ENCODE peak calls at places on chromosomes 12 and 14, in ten cellular contexts. One of them, this sample, is unnamed.

GRCh38 chr12:2035421-2036080 is 17.2 kb upstream of the CACNA1C start:
- DNase-seq in iPS-NIHi11: no peak
- DNase-seq in GM23248: no peak
- DNase-seq in H4: no peak
- DNase-seq in Daoy: no peak
- DNase-seq in CD8-positive, alpha-beta T cell: no peak
- DNase-seq in WTC11: no peak
- DNase-seq in COR-L47: no peak
- DNase-seq in T-helper 9 cell: no peak
- DNase-seq in activated CD4-positive, alpha-beta T cell treated with anti-CD3 and anti-CD28 coated beads, Interleukin-2, amount 10 ng/mL, durations not matched to agents 7 days and 5 days: no peak
- DNase-seq in this sample: no peak

GRCh38 chr12:109604902-109605536 is 31.4 kb downstream of the MVK start:
- DNase-seq in iPS-NIHi11: no peak
- DNase-seq in GM23248: no peak
- DNase-seq in H4: no peak
- DNase-seq in Daoy: no peak
- DNase-seq in CD8-positive, alpha-beta T cell: no peak
- DNase-seq in WTC11: no peak
- DNase-seq in COR-L47: peak; percentile 27
- DNase-seq in T-helper 9 cell: no peak
- DNase-seq in activated CD4-positive, alpha-beta T cell treated with anti-CD3 and anti-CD28 coated beads, Interleukin-2, amount 10 ng/mL, durations not matched to agents 7 days and 5 days: no peak
- DNase-seq in this sample: no peak

GRCh38 chr14:88798161-88798560 is 5.4 kb upstream of the EML5 start:
- DNase-seq in iPS-NIHi11: peak; percentile 10
- DNase-seq in GM23248: no peak
- DNase-seq in H4: no peak
- DNase-seq in Daoy: no peak
- DNase-seq in CD8-positive, alpha-beta T cell: no peak
- DNase-seq in WTC11: no peak
- DNase-seq in COR-L47: peak; percentile 50
- DNase-seq in T-helper 9 cell: no peak
- DNase-seq in activated CD4-positive, alpha-beta T cell treated with anti-CD3 and anti-CD28 coated beads, Interleukin-2, amount 10 ng/mL, durations not matched to agents 7 days and 5 days: no peak
- DNase-seq in this sample: peak; percentile 50

GRCh38 chr12:108313236-108313608 is 25.9 kb downstream of the CMKLR1 start:
- DNase-seq in iPS-NIHi11: no peak
- DNase-seq in GM23248: peak; percentile 10
- DNase-seq in H4: no peak
- DNase-seq in Daoy: no peak
- DNase-seq in CD8-positive, alpha-beta T cell: no peak
- DNase-seq in WTC11: no peak
- DNase-seq in COR-L47: no peak
- DNase-seq in T-helper 9 cell: no peak
- DNase-seq in activated CD4-positive, alpha-beta T cell treated with anti-CD3 and anti-CD28 coated beads, Interleukin-2, amount 10 ng/mL, durations not matched to agents 7 days and 5 days: no peak
- DNase-seq in this sample: peak; percentile 29

GRCh38 chr12:121227294-121227693 is 17.4 kb downstream of the P2RX4 start:
- DNase-seq in iPS-NIHi11: no peak
- DNase-seq in GM23248: no peak
- DNase-seq in H4: no peak
- DNase-seq in Daoy: no peak
- DNase-seq in CD8-positive, alpha-beta T cell: no peak
- DNase-seq in WTC11: no peak
- DNase-seq in COR-L47: no peak
- DNase-seq in T-helper 9 cell: no peak
- DNase-seq in activated CD4-positive, alpha-beta T cell treated with anti-CD3 and anti-CD28 coated beads, Interleukin-2, amount 10 ng/mL, durations not matched to agents 7 days and 5 days: no peak
- DNase-seq in this sample: no peak

GRCh38 chr14:100654814-100655795 is 67.9 kb upstream of the BEGAIN start:
- DNase-seq in iPS-NIHi11: peak; percentile 93
- DNase-seq in GM23248: peak; percentile 51
- DNase-seq in H4: no peak
- DNase-seq in Daoy: peak; percentile 71
- DNase-seq in CD8-positive, alpha-beta T cell: peak; percentile 41
- DNase-seq in WTC11: peak; percentile 76
- DNase-seq in COR-L47: peak; percentile 58
- DNase-seq in T-helper 9 cell: peak; percentile 38
- DNase-seq in activated CD4-positive, alpha-beta T cell treated with anti-CD3 and anti-CD28 coated beads, Interleukin-2, amount 10 ng/mL, durations not matched to agents 7 days and 5 days: peak; percentile 51
- DNase-seq in this sample: no peak

GRCh38 chr12:77151030-77151429 is 85.7 kb upstream of the E2F7 start:
- DNase-seq in iPS-NIHi11: no peak
- DNase-seq in GM23248: no peak
- DNase-seq in H4: no peak
- DNase-seq in Daoy: peak; percentile 9
- DNase-seq in CD8-positive, alpha-beta T cell: no peak
- DNase-seq in WTC11: no peak
- DNase-seq in COR-L47: no peak
- DNase-seq in T-helper 9 cell: no peak
- DNase-seq in activated CD4-positive, alpha-beta T cell treated with anti-CD3 and anti-CD28 coated beads, Interleukin-2, amount 10 ng/mL, durations not matched to agents 7 days and 5 days: no peak
- DNase-seq in this sample: no peak

GRCh38 chr12:65959452-65959851 is 135.2 kb downstream of the HMGA2 start:
- DNase-seq in iPS-NIHi11: no peak
- DNase-seq in GM23248: no peak
- DNase-seq in H4: no peak
- DNase-seq in Daoy: no peak
- DNase-seq in CD8-positive, alpha-beta T cell: no peak
- DNase-seq in WTC11: no peak
- DNase-seq in COR-L47: no peak
- DNase-seq in T-helper 9 cell: no peak
- DNase-seq in activated CD4-positive, alpha-beta T cell treated with anti-CD3 and anti-CD28 coated beads, Interleukin-2, amount 10 ng/mL, durations not matched to agents 7 days and 5 days: no peak
- DNase-seq in this sample: no peak

GRCh38 chr14:101108579-101109346 is 205.2 kb upstream of the RTL1 start:
- DNase-seq in iPS-NIHi11: no peak
- DNase-seq in GM23248: no peak
- DNase-seq in H4: no peak
- DNase-seq in Daoy: no peak
- DNase-seq in CD8-positive, alpha-beta T cell: peak; percentile 4
- DNase-seq in WTC11: no peak
- DNase-seq in COR-L47: no peak
- DNase-seq in T-helper 9 cell: no peak
- DNase-seq in activated CD4-positive, alpha-beta T cell treated with anti-CD3 and anti-CD28 coated beads, Interleukin-2, amount 10 ng/mL, durations not matched to agents 7 days and 5 days: no peak
- DNase-seq in this sample: no peak

GRCh38 chr12:48972213-48973021 is 882 bp upstream of the WNT10B start:
- DNase-seq in iPS-NIHi11: no peak
- DNase-seq in GM23248: peak; percentile 71
- DNase-seq in H4: no peak
- DNase-seq in Daoy: peak; percentile 73
- DNase-seq in CD8-positive, alpha-beta T cell: peak; percentile 20
- DNase-seq in WTC11: no peak
- DNase-seq in COR-L47: no peak
- DNase-seq in T-helper 9 cell: no peak
- DNase-seq in activated CD4-positive, alpha-beta T cell treated with anti-CD3 and anti-CD28 coated beads, Interleukin-2, amount 10 ng/mL, durations not matched to agents 7 days and 5 days: no peak
- DNase-seq in this sample: no peak

GRCh38 chr12:1505576-1505975 is 88.8 kb downstream of the FBXL14 start:
- DNase-seq in iPS-NIHi11: no peak
- DNase-seq in GM23248: no peak
- DNase-seq in H4: no peak
- DNase-seq in Daoy: no peak
- DNase-seq in CD8-positive, alpha-beta T cell: no peak
- DNase-seq in WTC11: no peak
- DNase-seq in COR-L47: no peak
- DNase-seq in T-helper 9 cell: no peak
- DNase-seq in activated CD4-positive, alpha-beta T cell treated with anti-CD3 and anti-CD28 coated beads, Interleukin-2, amount 10 ng/mL, durations not matched to agents 7 days and 5 days: no peak
- DNase-seq in this sample: no peak

GRCh38 chr14:96573473-96574100 is 71.4 kb downstream of the PAPOLA start:
- DNase-seq in iPS-NIHi11: peak; percentile 42
- DNase-seq in GM23248: no peak
- DNase-seq in H4: no peak
- DNase-seq in Daoy: no peak
- DNase-seq in CD8-positive, alpha-beta T cell: no peak
- DNase-seq in WTC11: no peak
- DNase-seq in COR-L47: no peak
- DNase-seq in T-helper 9 cell: no peak
- DNase-seq in activated CD4-positive, alpha-beta T cell treated with anti-CD3 and anti-CD28 coated beads, Interleukin-2, amount 10 ng/mL, durations not matched to agents 7 days and 5 days: no peak
- DNase-seq in this sample: no peak

GRCh38 chr12:24561882-24562760 is 386.8 kb downstream of the BCAT1 start:
- DNase-seq in iPS-NIHi11: peak; percentile 84
- DNase-seq in GM23248: peak; percentile 50
- DNase-seq in H4: peak; percentile 52
- DNase-seq in Daoy: peak; percentile 61
- DNase-seq in CD8-positive, alpha-beta T cell: no peak
- DNase-seq in WTC11: peak; percentile 80
- DNase-seq in COR-L47: no peak
- DNase-seq in T-helper 9 cell: no peak
- DNase-seq in activated CD4-positive, alpha-beta T cell treated with anti-CD3 and anti-CD28 coated beads, Interleukin-2, amount 10 ng/mL, durations not matched to agents 7 days and 5 days: no peak
- DNase-seq in this sample: peak; percentile 38

GRCh38 chr14:72780771-72781170 is 113.1 kb downstream of the DPF3 start:
- DNase-seq in iPS-NIHi11: no peak
- DNase-seq in GM23248: peak; percentile 85
- DNase-seq in H4: no peak
- DNase-seq in Daoy: no peak
- DNase-seq in CD8-positive, alpha-beta T cell: no peak
- DNase-seq in WTC11: no peak
- DNase-seq in COR-L47: no peak
- DNase-seq in T-helper 9 cell: no peak
- DNase-seq in activated CD4-positive, alpha-beta T cell treated with anti-CD3 and anti-CD28 coated beads, Interleukin-2, amount 10 ng/mL, durations not matched to agents 7 days and 5 days: no peak
- DNase-seq in this sample: no peak

GRCh38 chr12:3119745-3120660 is 42.8 kb downstream of the TSPAN9 start:
- DNase-seq in iPS-NIHi11: peak; percentile 62
- DNase-seq in GM23248: peak; percentile 79
- DNase-seq in H4: no peak
- DNase-seq in Daoy: peak; percentile 75
- DNase-seq in CD8-positive, alpha-beta T cell: no peak
- DNase-seq in WTC11: no peak
- DNase-seq in COR-L47: no peak
- DNase-seq in T-helper 9 cell: no peak
- DNase-seq in activated CD4-positive, alpha-beta T cell treated with anti-CD3 and anti-CD28 coated beads, Interleukin-2, amount 10 ng/mL, durations not matched to agents 7 days and 5 days: no peak
- DNase-seq in this sample: no peak

GRCh38 chr14:55588259-55588699 is 8.3 kb downstream of the KTN1 start:
- DNase-seq in iPS-NIHi11: no peak
- DNase-seq in GM23248: peak; percentile 79
- DNase-seq in H4: no peak
- DNase-seq in Daoy: peak; percentile 27
- DNase-seq in CD8-positive, alpha-beta T cell: no peak
- DNase-seq in WTC11: no peak
- DNase-seq in COR-L47: no peak
- DNase-seq in T-helper 9 cell: no peak
- DNase-seq in activated CD4-positive, alpha-beta T cell treated with anti-CD3 and anti-CD28 coated beads, Interleukin-2, amount 10 ng/mL, durations not matched to agents 7 days and 5 days: no peak
- DNase-seq in this sample: no peak

GRCh38 chr14:63478024-63478423 is 65.2 kb downstream of the PPP2R5E start:
- DNase-seq in iPS-NIHi11: no peak
- DNase-seq in GM23248: no peak
- DNase-seq in H4: no peak
- DNase-seq in Daoy: no peak
- DNase-seq in CD8-positive, alpha-beta T cell: peak; percentile 19
- DNase-seq in WTC11: no peak
- DNase-seq in COR-L47: no peak
- DNase-seq in T-helper 9 cell: no peak
- DNase-seq in activated CD4-positive, alpha-beta T cell treated with anti-CD3 and anti-CD28 coated beads, Interleukin-2, amount 10 ng/mL, durations not matched to agents 7 days and 5 days: peak; percentile 58
- DNase-seq in this sample: peak; percentile 20

GRCh38 chr14:95504135-95505029 is 12.1 kb downstream of the SYNE3 start:
- DNase-seq in iPS-NIHi11: no peak
- DNase-seq in GM23248: peak; percentile 87
- DNase-seq in H4: no peak
- DNase-seq in Daoy: peak; percentile 82
- DNase-seq in CD8-positive, alpha-beta T cell: no peak
- DNase-seq in WTC11: no peak
- DNase-seq in COR-L47: no peak
- DNase-seq in T-helper 9 cell: no peak
- DNase-seq in activated CD4-positive, alpha-beta T cell treated with anti-CD3 and anti-CD28 coated beads, Interleukin-2, amount 10 ng/mL, durations not matched to agents 7 days and 5 days: no peak
- DNase-seq in this sample: no peak

GRCh38 chr14:24094839-24095195 is 706 bp downstream of the PCK2 start:
- DNase-seq in iPS-NIHi11: no peak
- DNase-seq in GM23248: no peak
- DNase-seq in H4: no peak
- DNase-seq in Daoy: peak; percentile 49
- DNase-seq in CD8-positive, alpha-beta T cell: peak; percentile 13
- DNase-seq in WTC11: no peak
- DNase-seq in COR-L47: no peak
- DNase-seq in T-helper 9 cell: no peak
- DNase-seq in activated CD4-positive, alpha-beta T cell treated with anti-CD3 and anti-CD28 coated beads, Interleukin-2, amount 10 ng/mL, durations not matched to agents 7 days and 5 days: no peak
- DNase-seq in this sample: no peak

GRCh38 chr14:24162083-24162482 is 1.0 kb downstream of the IRF9 start:
- DNase-seq in iPS-NIHi11: no peak
- DNase-seq in GM23248: peak; percentile 67
- DNase-seq in H4: no peak
- DNase-seq in Daoy: no peak
- DNase-seq in CD8-positive, alpha-beta T cell: no peak
- DNase-seq in WTC11: no peak
- DNase-seq in COR-L47: no peak
- DNase-seq in T-helper 9 cell: no peak
- DNase-seq in activated CD4-positive, alpha-beta T cell treated with anti-CD3 and anti-CD28 coated beads, Interleukin-2, amount 10 ng/mL, durations not matched to agents 7 days and 5 days: no peak
- DNase-seq in this sample: no peak

GRCh38 chr14:104637546-104638003 is 33.0 kb upstream of the TMEM179 start:
- DNase-seq in iPS-NIHi11: no peak
- DNase-seq in GM23248: no peak
- DNase-seq in H4: no peak
- DNase-seq in Daoy: peak; percentile 46
- DNase-seq in CD8-positive, alpha-beta T cell: no peak
- DNase-seq in WTC11: no peak
- DNase-seq in COR-L47: no peak
- DNase-seq in T-helper 9 cell: no peak
- DNase-seq in activated CD4-positive, alpha-beta T cell treated with anti-CD3 and anti-CD28 coated beads, Interleukin-2, amount 10 ng/mL, durations not matched to agents 7 days and 5 days: no peak
- DNase-seq in this sample: no peak

GRCh38 chr14:90405101-90405500 is 8.3 kb downstream of the CALM1 start:
- DNase-seq in iPS-NIHi11: no peak
- DNase-seq in GM23248: no peak
- DNase-seq in H4: no peak
- DNase-seq in Daoy: no peak
- DNase-seq in CD8-positive, alpha-beta T cell: no peak
- DNase-seq in WTC11: no peak
- DNase-seq in COR-L47: no peak
- DNase-seq in T-helper 9 cell: no peak
- DNase-seq in activated CD4-positive, alpha-beta T cell treated with anti-CD3 and anti-CD28 coated beads, Interleukin-2, amount 10 ng/mL, durations not matched to agents 7 days and 5 days: no peak
- DNase-seq in this sample: no peak

GRCh38 chr12:21940972-21941521 is at the start of gene ABCC9:
- DNase-seq in iPS-NIHi11: peak; percentile 38
- DNase-seq in GM23248: peak; percentile 64
- DNase-seq in H4: no peak
- DNase-seq in Daoy: peak; percentile 7
- DNase-seq in CD8-positive, alpha-beta T cell: no peak
- DNase-seq in WTC11: peak; percentile 55
- DNase-seq in COR-L47: no peak
- DNase-seq in T-helper 9 cell: no peak
- DNase-seq in activated CD4-positive, alpha-beta T cell treated with anti-CD3 and anti-CD28 coated beads, Interleukin-2, amount 10 ng/mL, durations not matched to agents 7 days and 5 days: peak; percentile 16
- DNase-seq in this sample: no peak

GRCh38 chr14:91367173-91368171 is 50.1 kb downstream of the CCDC88C start:
- DNase-seq in iPS-NIHi11: no peak
- DNase-seq in GM23248: no peak
- DNase-seq in H4: peak; percentile 76
- DNase-seq in Daoy: peak; percentile 95
- DNase-seq in CD8-positive, alpha-beta T cell: peak; percentile 66
- DNase-seq in WTC11: no peak
- DNase-seq in COR-L47: no peak
- DNase-seq in T-helper 9 cell: peak; percentile 80
- DNase-seq in activated CD4-positive, alpha-beta T cell treated with anti-CD3 and anti-CD28 coated beads, Interleukin-2, amount 10 ng/mL, durations not matched to agents 7 days and 5 days: peak; percentile 69
- DNase-seq in this sample: peak; percentile 69

GRCh38 chr12:61414470-61414869 is 845.7 kb upstream of the USP15 start:
- DNase-seq in iPS-NIHi11: no peak
- DNase-seq in GM23248: no peak
- DNase-seq in H4: no peak
- DNase-seq in Daoy: no peak
- DNase-seq in CD8-positive, alpha-beta T cell: no peak
- DNase-seq in WTC11: no peak
- DNase-seq in COR-L47: no peak
- DNase-seq in T-helper 9 cell: no peak
- DNase-seq in activated CD4-positive, alpha-beta T cell treated with anti-CD3 and anti-CD28 coated beads, Interleukin-2, amount 10 ng/mL, durations not matched to agents 7 days and 5 days: no peak
- DNase-seq in this sample: no peak

GRCh38 chr14:51293149-51293925 is 53.3 kb downstream of the TMX1 start:
- DNase-seq in iPS-NIHi11: no peak
- DNase-seq in GM23248: peak; percentile 67
- DNase-seq in H4: peak; percentile 9
- DNase-seq in Daoy: peak; percentile 41
- DNase-seq in CD8-positive, alpha-beta T cell: no peak
- DNase-seq in WTC11: no peak
- DNase-seq in COR-L47: no peak
- DNase-seq in T-helper 9 cell: no peak
- DNase-seq in activated CD4-positive, alpha-beta T cell treated with anti-CD3 and anti-CD28 coated beads, Interleukin-2, amount 10 ng/mL, durations not matched to agents 7 days and 5 days: no peak
- DNase-seq in this sample: no peak

GRCh38 chr14:52917732-52918131 is 33.1 kb downstream of the FERMT2 start:
- DNase-seq in iPS-NIHi11: no peak
- DNase-seq in GM23248: peak; percentile 53
- DNase-seq in H4: no peak
- DNase-seq in Daoy: no peak
- DNase-seq in CD8-positive, alpha-beta T cell: no peak
- DNase-seq in WTC11: no peak
- DNase-seq in COR-L47: no peak
- DNase-seq in T-helper 9 cell: no peak
- DNase-seq in activated CD4-positive, alpha-beta T cell treated with anti-CD3 and anti-CD28 coated beads, Interleukin-2, amount 10 ng/mL, durations not matched to agents 7 days and 5 days: no peak
- DNase-seq in this sample: no peak

GRCh38 chr12:122116707-122117535 is 38.4 kb downstream of the MLXIP start:
- DNase-seq in iPS-NIHi11: no peak
- DNase-seq in GM23248: no peak
- DNase-seq in H4: no peak
- DNase-seq in Daoy: no peak
- DNase-seq in CD8-positive, alpha-beta T cell: no peak
- DNase-seq in WTC11: no peak
- DNase-seq in COR-L47: no peak
- DNase-seq in T-helper 9 cell: no peak
- DNase-seq in activated CD4-positive, alpha-beta T cell treated with anti-CD3 and anti-CD28 coated beads, Interleukin-2, amount 10 ng/mL, durations not matched to agents 7 days and 5 days: no peak
- DNase-seq in this sample: no peak

This sample was measured in Jurkat, Clone E6-1.